ENCODE peak calls at places on chromosome 5, in ten cellular contexts. S, G, L, R, N, J, W, O, X and M are unnamed samples.

GRCh38 chr5:37208883-37209808 is 40.0 kb downstream of the CPLANE1 start:
- DNase-seq in S (peak), G (no peak), L (peak), R (peak), N (no peak), J (no peak), W (peak), O (peak), X (no peak), M (peak)

GRCh38 chr5:154997746-154998145 is 15.8 kb upstream of the KIF4B start:
- DNase-seq in S (peak), G (no peak), L (no peak), R (no peak), N (no peak), J (no peak), W (no peak), O (no peak), X (no peak), M (no peak)

GRCh38 chr5:132070460-132071337 is 2.9 kb upstream of the CSF2 start:
- DNase-seq in S (no peak), G (no peak), L (peak), R (peak), N (peak), J (no peak), W (no peak), O (no peak), X (no peak), M (peak)

GRCh38 chr5:139638736-139639618 is 9.2 kb upstream of the CXXC5 start:
- DNase-seq in S (peak), G (no peak), L (peak), R (no peak), N (peak), J (peak), W (no peak), O (no peak), X (no peak), M (peak)

GRCh38 chr5:7805379-7805778 is 45.6 kb downstream of the CFAP90 start:
- DNase-seq in S (no peak), G (no peak), L (no peak), R (no peak), N (no peak), J (no peak), W (no peak), O (no peak), X (no peak), M (peak)

GRCh38 chr5:95519681-95520080 is 35.1 kb downstream of the SKIC3 start:
- DNase-seq in S (no peak), G (no peak), L (no peak), R (no peak), N (no peak), J (no peak), W (no peak), O (no peak), X (no peak), M (no peak)

GRCh38 chr5:120454094-120454798 is 9.9 kb upstream of the PRR16 start:
- DNase-seq in S (peak), G (peak), L (no peak), R (peak), N (no peak), J (no peak), W (no peak), O (peak), X (no peak), M (peak)

GRCh38 chr5:43156388-43156787 is 35.6 kb upstream of the NIM1K start:
- DNase-seq in S (no peak), G (no peak), L (no peak), R (peak), N (no peak), J (no peak), W (no peak), O (no peak), X (no peak), M (no peak)

GRCh38 chr5:53983568-53984465 is 326.6 kb downstream of the ARL15 start:
- DNase-seq in S (peak), G (no peak), L (no peak), R (peak), N (no peak), J (no peak), W (no peak), O (no peak), X (no peak), M (peak)

GRCh38 chr5:38473008-38473407 is 83.4 kb downstream of the LIFR start:
- DNase-seq in S (no peak), G (no peak), L (no peak), R (no peak), N (no peak), J (no peak), W (peak), O (peak), X (no peak), M (no peak)

GRCh38 chr5:36068751-36069281 is 2.1 kb upstream of the UGT3A2 start:
- DNase-seq in S (peak), G (no peak), L (no peak), R (no peak), N (no peak), J (no peak), W (no peak), O (no peak), X (no peak), M (no peak)

GRCh38 chr5:36066001-36066539 is 612 bp downstream of the UGT3A2 start:
- DNase-seq in S (peak), G (no peak), L (no peak), R (no peak), N (no peak), J (no peak), W (no peak), O (no peak), X (no peak), M (no peak)

GRCh38 chr5:36066540-36067210 is at the start of gene UGT3A2:
- DNase-seq in S (peak), G (no peak), L (peak), R (no peak), N (no peak), J (no peak), W (no peak), O (peak), X (no peak), M (no peak)

GRCh38 chr5:36073595-36074216 is 7.0 kb upstream of the UGT3A2 start:
- DNase-seq in S (peak), G (no peak), L (no peak), R (no peak), N (no peak), J (no peak), W (no peak), O (peak), X (no peak), M (no peak)

DNA sequence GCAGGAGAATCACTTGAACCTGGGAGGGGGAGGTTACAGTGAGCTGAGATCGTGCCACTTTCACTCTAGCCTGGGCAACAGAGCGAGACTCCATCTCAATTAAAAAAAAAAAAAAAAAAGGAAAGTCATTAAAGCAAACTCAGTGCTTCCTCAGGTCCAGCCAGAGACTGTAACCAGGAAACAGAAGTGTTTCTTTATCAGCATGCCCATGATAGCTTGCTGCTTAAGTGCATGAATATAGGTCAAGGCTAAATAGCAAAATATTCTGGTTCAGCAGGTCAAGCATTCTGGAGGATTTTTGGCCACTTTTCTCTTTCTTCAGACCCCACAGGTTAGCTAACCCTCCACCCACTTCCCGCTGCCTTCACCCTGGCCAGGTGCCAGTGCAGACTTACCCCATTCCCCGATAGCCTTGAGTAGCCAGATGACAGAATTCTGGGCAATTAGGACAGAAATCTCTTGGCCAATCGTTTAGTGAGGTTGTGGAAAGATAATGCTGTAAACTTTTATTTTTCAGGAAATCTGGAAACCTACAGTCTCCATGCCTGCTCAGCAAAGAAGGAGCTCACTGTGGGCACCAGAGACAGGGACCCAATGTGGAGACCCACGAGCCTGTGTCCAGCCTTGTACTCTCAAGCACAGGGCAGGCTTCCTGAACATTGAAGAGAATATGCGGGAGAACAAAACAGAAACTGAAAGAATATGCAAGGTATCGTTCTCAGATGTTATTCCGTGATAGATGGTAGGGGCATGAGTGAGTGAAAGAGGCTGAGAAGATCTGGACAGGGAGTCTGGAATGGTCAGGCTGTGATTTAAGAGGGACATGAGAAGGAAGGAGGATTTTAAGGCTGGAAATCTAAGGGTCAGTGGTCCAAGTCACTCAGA is 4.2 kb upstream of the UGT3A2 start:
- DNase-seq in S (no peak), G (no peak), L (no peak), R (no peak), N (no peak), J (no peak), W (no peak), O (no peak), X (no peak), M (no peak)
- H3K4me3 ChIP-seq in S (peak), G (no peak), L (peak), R (peak), N (no peak), J (no peak), W (no peak), O (no peak), X (no peak), M (peak)

GRCh38 chr5:13248236-13248635 is 696.3 kb downstream of the DNAH5 start:
- DNase-seq in S (no peak), G (no peak), L (no peak), R (no peak), N (no peak), J (no peak), W (no peak), O (no peak), X (no peak), M (no peak)
- TF ChIP-seq CTCF in S (no peak), G (no peak), L (no peak), R (no peak), N (no peak), J (no peak), W (no peak), O (no peak), X (no peak), M (no peak)

GRCh38 chr5:67006152-67006848 is 190.3 kb downstream of the CD180 start:
- DNase-seq in S (no peak), G (no peak), L (no peak), R (no peak), N (no peak), J (no peak), W (no peak), O (no peak), X (no peak), M (no peak)
- H3K4me3 ChIP-seq in S (no peak), G (no peak), L (peak), R (peak), N (no peak), J (peak), W (no peak), O (no peak), X (no peak), M (no peak)

DNA sequence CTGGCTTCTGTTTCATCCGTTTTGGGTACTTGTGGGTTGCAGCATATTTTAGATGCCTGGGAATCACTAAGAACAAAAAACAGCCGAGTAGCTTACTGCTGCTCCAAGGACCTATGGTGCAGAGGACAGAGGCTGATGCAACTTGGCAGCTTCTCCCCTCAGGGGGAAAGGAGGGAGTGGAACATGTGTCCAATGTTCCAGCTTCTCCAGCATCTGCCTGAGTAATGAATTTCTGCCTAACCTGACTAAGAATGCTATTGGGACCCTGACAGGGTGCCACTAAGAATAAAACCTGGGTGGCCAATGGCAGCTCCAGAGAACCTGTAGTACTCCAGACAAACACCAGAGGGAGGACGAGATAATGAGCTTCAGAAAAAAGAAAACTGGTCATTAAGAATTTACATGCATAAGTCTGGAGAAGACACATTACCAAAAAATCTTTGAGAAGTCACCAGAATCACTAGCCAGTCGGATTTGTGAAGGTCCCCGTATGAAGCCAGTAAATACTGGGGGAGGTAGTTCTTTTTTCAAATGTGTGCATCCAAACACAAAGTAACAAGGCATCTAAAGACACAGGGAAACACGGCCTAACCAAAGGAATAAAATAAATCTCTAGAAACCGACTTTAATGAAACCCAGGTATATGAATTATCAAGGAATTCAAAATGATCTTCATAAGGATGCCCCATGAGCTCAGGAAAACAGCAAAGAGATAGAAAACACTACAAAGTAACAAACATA is 293.5 kb downstream of the HINT1 start:
- DNase-seq in S (peak), G (no peak), L (peak), R (peak), N (no peak), J (no peak), W (no peak), O (peak), X (no peak), M (peak)
- TF ChIP-seq CTCF in S (peak), G (peak), L (peak), R (peak), N (peak), J (peak), W (no peak), O (peak), X (peak), M (peak)

GRCh38 chr5:5062903-5063302 is 77.2 kb upstream of the ADAMTS16 start:
- DNase-seq in S (no peak), G (no peak), L (no peak), R (no peak), N (no peak), J (no peak), W (no peak), O (no peak), X (no peak), M (no peak)
- H3K4me3 ChIP-seq in S (no peak), G (no peak), L (no peak), R (no peak), N (no peak), J (no peak), W (no peak), O (no peak), X (no peak), M (no peak)

DNA sequence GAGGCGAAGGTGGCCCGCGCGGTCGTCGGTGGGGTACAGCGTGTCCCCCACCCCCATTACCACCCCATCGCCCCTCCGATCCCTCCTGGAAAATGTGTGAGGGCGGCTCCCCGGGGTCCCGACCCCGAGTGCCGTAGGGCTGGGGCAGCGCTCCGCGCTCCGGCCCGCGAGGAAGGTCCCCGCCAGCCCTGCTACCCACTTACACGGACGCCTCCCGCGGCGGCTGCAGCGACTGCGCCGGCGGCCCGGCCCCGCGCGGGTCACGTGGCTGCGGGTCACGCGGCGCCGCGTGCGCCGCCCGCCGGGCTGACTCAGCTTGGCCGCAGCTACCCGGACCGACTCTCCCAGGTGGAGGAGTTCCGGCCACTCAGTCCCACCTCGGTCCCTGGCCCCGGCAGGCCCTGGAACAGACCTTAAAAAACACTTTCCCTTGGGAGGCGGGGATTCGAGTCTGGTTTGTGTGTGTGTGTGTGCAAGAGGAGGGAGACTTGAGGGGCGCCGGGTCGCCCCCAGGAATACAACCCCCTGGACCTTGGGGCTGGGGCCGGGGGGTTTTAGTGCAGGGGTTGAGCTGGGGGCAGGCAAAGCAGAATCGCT is at the start of gene GNPDA1:
- DNase-seq in S (peak), G (peak), L (peak), R (peak), N (peak), J (peak), W (peak), O (peak), X (peak), M (peak)
- TF ChIP-seq CTCF in S (no peak), G (peak), L (peak), R (no peak), N (no peak), J (no peak), W (peak), O (no peak), X (peak), M (no peak)

GRCh38 chr5:174732040-174733020 is 7.9 kb downstream of the MSX2 start:
- DNase-seq in S (no peak), G (no peak), L (no peak), R (no peak), N (no peak), J (no peak), W (no peak), O (peak), X (no peak), M (no peak)
- H3K4me3 ChIP-seq in S (no peak), G (no peak), L (no peak), R (no peak), N (no peak), J (no peak), W (no peak), O (peak), X (no peak), M (no peak)

GRCh38 chr5:61010759-61011460 is 65.9 kb downstream of the NDUFAF2 start:
- DNase-seq in S (no peak), G (no peak), L (peak), R (peak), N (no peak), J (no peak), W (no peak), O (peak), X (no peak), M (no peak)
- TF ChIP-seq CTCF in S (peak), G (no peak), L (no peak), R (peak), N (no peak), J (no peak), W (no peak), O (peak), X (no peak), M (peak)